ENCODE peak calls at places on chromosomes 11 and 22, in nine cellular contexts. O is activated CD4-positive, alpha-beta T cell treated with anti-CD3 and anti-CD28 coated beads, Interleukin-2, amount 10 ng/mL, durations not matched to agents 24 days and 14 days; U is amygdala; J is NCI-H345; L is AG20443; H is nephron progenitor cell; F is SHP77; W is T-helper 2 cell; A is suprapubic skin. B is an unnamed sample.

GRCh38 chr22:38485783-38486182 is 17.9 kb downstream of the KDELR3 start:
- DNase-seq in O (no peak), U (no peak), J (no peak), L (no peak), H (no peak), F (no peak), W (no peak), A (peak), B (no peak)

GRCh38 chr11:70621241-70621640 is 222.9 kb downstream of the CTTN start:
- DNase-seq in O (no peak), U (no peak), J (no peak), L (no peak), H (no peak), F (no peak), W (no peak), A (no peak), B (no peak)

GRCh38 chr11:117750357-117750756 is 46.7 kb downstream of the DSCAML1 start:
- DNase-seq in O (no peak), U (no peak), J (no peak), L (no peak), H (no peak), F (no peak), W (no peak), A (no peak), B (no peak)

GRCh38 chr22:30222321-30222720 is 24.2 kb downstream of the LIF start:
- DNase-seq in O (no peak), U (no peak), J (no peak), L (no peak), H (no peak), F (no peak), W (no peak), A (no peak), B (no peak)

GRCh38 chr11:65918211-65919150 is at the start of gene C11orf68:
- DNase-seq in O (no peak), U (no peak), J (no peak), L (no peak), H (no peak), F (no peak), W (no peak), A (peak), B (no peak)

GRCh38 chr11:34208266-34209135 is 103.1 kb downstream of the NAT10 start:
- DNase-seq in O (no peak), U (no peak), J (no peak), L (no peak), H (no peak), F (no peak), W (no peak), A (no peak), B (no peak)

GRCh38 chr11:3959918-3960295 is 104.4 kb downstream of the STIM1 start:
- DNase-seq in O (no peak), U (no peak), J (no peak), L (no peak), H (no peak), F (no peak), W (no peak), A (no peak), B (no peak)

GRCh38 chr11:2585566-2586090 is 114.2 kb downstream of the KCNQ1OT1 start:
- DNase-seq in O (no peak), U (no peak), J (no peak), L (peak), H (no peak), F (no peak), W (no peak), A (no peak), B (no peak)

GRCh38 chr11:11265994-11266606 is 87.0 kb downstream of the CSNK2A3 start:
- DNase-seq in O (peak), U (no peak), J (peak), L (peak), H (peak), F (no peak), W (no peak), A (no peak), B (peak)

GRCh38 chr22:19501897-19502447 is 22.2 kb downstream of the CLDN5 start:
- DNase-seq in O (no peak), U (no peak), J (no peak), L (no peak), H (no peak), F (no peak), W (no peak), A (no peak), B (no peak)

GRCh38 chr11:22466809-22467208 is 128.6 kb downstream of the SLC17A6 start:
- DNase-seq in O (no peak), U (no peak), J (no peak), L (peak), H (no peak), F (no peak), W (no peak), A (no peak), B (no peak)

GRCh38 chr22:46588279-46589140 is 31.7 kb upstream of the GRAMD4 start:
- DNase-seq in O (no peak), U (no peak), J (no peak), L (no peak), H (no peak), F (no peak), W (no peak), A (no peak), B (no peak)

GRCh38 chr11:44949160-44950035 is 1.3 kb downstream of the TP53I11 start:
- DNase-seq in O (peak), U (no peak), J (peak), L (peak), H (peak), F (no peak), W (no peak), A (no peak), B (peak)

GRCh38 chr11:100676901-100677300 is 10.2 kb upstream of the ARHGAP42 start:
- DNase-seq in O (no peak), U (no peak), J (no peak), L (no peak), H (no peak), F (no peak), W (no peak), A (no peak), B (no peak)

GRCh38 chr11:17531818-17532131 is 12.4 kb downstream of the USH1C start:
- DNase-seq in O (no peak), U (no peak), J (no peak), L (peak), H (no peak), F (no peak), W (no peak), A (no peak), B (peak)

GRCh38 chr11:118886681-118887111 is 3.0 kb downstream of the CXCR5 start:
- DNase-seq in O (no peak), U (no peak), J (no peak), L (no peak), H (no peak), F (no peak), W (no peak), A (no peak), B (no peak)

GRCh38 chr11:2272946-2273280 is 2.5 kb upstream of the ASCL2 start:
- DNase-seq in O (no peak), U (no peak), J (no peak), L (no peak), H (no peak), F (no peak), W (no peak), A (no peak), B (no peak)

GRCh38 chr11:18618341-18619025 is 15.7 kb downstream of the SPTY2D1 start:
- DNase-seq in O (no peak), U (no peak), J (no peak), L (no peak), H (no peak), F (no peak), W (no peak), A (no peak), B (peak)

GRCh38 chr22:22930222-22930497 is 42.5 kb downstream of the IGLL5 start:
- DNase-seq in O (no peak), U (no peak), J (no peak), L (no peak), H (no peak), F (no peak), W (no peak), A (no peak), B (no peak)

GRCh38 chr22:46910624-46911023 is 148.2 kb downstream of the TBC1D22A start:
- DNase-seq in O (no peak), U (no peak), J (no peak), L (no peak), H (no peak), F (no peak), W (no peak), A (no peak), B (no peak)

GRCh38 chr11:45278721-45279120 is 7.4 kb downstream of the SYT13 start:
- DNase-seq in O (no peak), U (no peak), J (no peak), L (no peak), H (no peak), F (no peak), W (no peak), A (no peak), B (no peak)

GRCh38 chr22:39392341-39392948 is 7.1 kb upstream of the TAB1 start:
- DNase-seq in O (no peak), U (no peak), J (no peak), L (no peak), H (no peak), F (no peak), W (no peak), A (no peak), B (no peak)

GRCh38 chr11:61679301-61679700 is 890 bp upstream of the DAGLA start:
- DNase-seq in O (no peak), U (no peak), J (no peak), L (no peak), H (no peak), F (no peak), W (no peak), A (no peak), B (no peak)

GRCh38 chr11:86983071-86983488 is 27.9 kb upstream of the FZD4 start:
- DNase-seq in O (no peak), U (no peak), J (no peak), L (no peak), H (no peak), F (no peak), W (no peak), A (no peak), B (no peak)

GRCh38 chr11:120180571-120181445 is 30.0 kb upstream of the OAF start:
- DNase-seq in O (no peak), U (no peak), J (no peak), L (peak), H (no peak), F (no peak), W (no peak), A (peak), B (no peak)

GRCh38 chr22:34878996-34879395 is 187.0 kb upstream of the ISX start:
- DNase-seq in O (no peak), U (no peak), J (no peak), L (peak), H (no peak), F (no peak), W (no peak), A (no peak), B (no peak)